ENCODE peak calls at places on chromosome 4, in five cellular contexts. W is right lobe of liver, E is mammary epithelial cell, V is aorta, D is IMR-90. R is an unnamed sample.

GRCh38 chr4:128782875-128783614 is 26.5 kb upstream of the JADE1 start:
- DNase-seq in W (no peak), E (peak), V (peak), D (peak), R (no peak)

GRCh38 chr4:76061977-76062376 is 12.5 kb upstream of the ART3 start:
- DNase-seq in W (no peak), E (no peak), V (no peak), D (no peak), R (no peak)

GRCh38 chr4:1746265-1746691 is 25.0 kb downstream of the TACC3 start:
- DNase-seq in W (no peak), E (no peak), V (peak), D (peak), R (peak)

GRCh38 chr4:182238355-182238931 is 4.8 kb upstream of the TENM3 start:
- DNase-seq in W (no peak), E (peak), V (no peak), D (peak), R (no peak)

GRCh38 chr4:185396724-185397402 is at the start of gene ANKRD37:
- DNase-seq in W (peak), E (peak), V (peak), D (peak), R (peak)

GRCh38 chr4:155408796-155409195 is 32.0 kb upstream of the MAP9 start:
- DNase-seq in W (no peak), E (no peak), V (no peak), D (no peak), R (no peak)

GRCh38 chr4:81757706-81758105 is 286.0 kb upstream of the RASGEF1B start:
- DNase-seq in W (no peak), E (no peak), V (peak), D (no peak), R (no peak)

GRCh38 chr4:170025523-170026252 is 507 bp downstream of the MFAP3L start:
- DNase-seq in W (peak), E (no peak), V (peak), D (no peak), R (peak)

R was measured in pancreas.